ENCODE peak calls at places on chromosomes 1 and 21, in eight cellular contexts. G, S, V, E, D, F, N and K are unnamed samples.

GRCh38 chr1:183832472-183832871 is 27.6 kb downstream of the RGL1 start:
- DNase-seq in G (no peak), S (no peak), V (no peak), E (no peak), D (no peak), F (no peak), N (no peak), K (no peak)

GRCh38 chr1:8555582-8555981 is 237.7 kb downstream of the SLC45A1 start:
- DNase-seq in G (no peak), S (no peak), V (no peak), E (no peak), D (no peak), F (no peak), N (no peak), K (no peak)

GRCh38 chr1:149978547-149979023 is 31.9 kb downstream of the OTUD7B start:
- DNase-seq in G (no peak), S (no peak), V (no peak), E (peak; percentile 45), D (no peak), F (no peak), N (no peak), K (no peak)

GRCh38 chr1:152613511-152613910 is at the start of gene LCE3B:
- DNase-seq in G (no peak), S (no peak), V (no peak), E (no peak), D (no peak), F (no peak), N (no peak), K (no peak)

GRCh38 chr1:84936116-84936810 is 43.3 kb upstream of the LPAR3 start:
- DNase-seq in G (no peak), S (peak; percentile 24), V (peak; percentile 39), E (peak; percentile 41), D (no peak), F (peak; percentile 53), N (no peak), K (peak; percentile 62)

GRCh38 chr1:84862810-84863251 is 30.2 kb downstream of the LPAR3 start:
- DNase-seq in G (no peak), S (no peak), V (no peak), E (no peak), D (no peak), F (peak; percentile 56), N (no peak), K (no peak)

GRCh38 chr1:181798191-181798926 is 263.2 kb downstream of the ZNF648 start:
- DNase-seq in G (no peak), S (no peak), V (no peak), E (no peak), D (no peak), F (no peak), N (no peak), K (no peak)

GRCh38 chr1:41866285-41866684 is 52.4 kb downstream of the HIVEP3 start:
- DNase-seq in G (no peak), S (no peak), V (no peak), E (no peak), D (no peak), F (no peak), N (no peak), K (no peak)

GRCh38 chr1:15950302-15950701 is 25.6 kb downstream of the ZBTB17 start:
- DNase-seq in G (no peak), S (no peak), V (no peak), E (no peak), D (no peak), F (no peak), N (no peak), K (no peak)

GRCh38 chr1:9438431-9439073 is 100.7 kb upstream of the SLC25A33 start:
- DNase-seq in G (no peak), S (peak; percentile 92), V (peak; percentile 48), E (no peak), D (no peak), F (no peak), N (peak; percentile 94), K (peak; percentile 78)

GRCh38 chr1:26353976-26354820 is at the start of gene CRYBG2:
- DNase-seq in G (no peak), S (no peak), V (no peak), E (peak; percentile 84), D (no peak), F (no peak), N (no peak), K (no peak)

GRCh38 chr1:155174334-155175280 is 958 bp downstream of the TRIM46 start:
- DNase-seq in G (no peak), S (no peak), V (no peak), E (peak; percentile 34), D (peak; percentile 75), F (peak; percentile 71), N (peak; percentile 84), K (peak; percentile 47)

GRCh38 chr21:29164330-29164942 is 34.0 kb downstream of the MAP3K7CL start:
- DNase-seq in G (no peak), S (no peak), V (peak; percentile 60), E (no peak), D (no peak), F (no peak), N (no peak), K (peak; percentile 89)

GRCh38 chr1:219837274-219837993 is 90.9 kb downstream of the SLC30A10 start:
- DNase-seq in G (no peak), S (no peak), V (peak; percentile 20), E (peak; percentile 46), D (no peak), F (no peak), N (no peak), K (peak; percentile 70)

GRCh38 chr1:29713857-29714256 is 477.5 kb downstream of the PTPRU start:
- DNase-seq in G (no peak), S (no peak), V (no peak), E (no peak), D (no peak), F (no peak), N (no peak), K (peak; percentile 19)

GRCh38 chr21:44927587-44928461 is 7.1 kb upstream of the ITGB2 start:
- DNase-seq in G (no peak), S (no peak), V (no peak), E (peak; percentile 42), D (no peak), F (peak; percentile 93), N (no peak), K (peak; percentile 62)

GRCh38 chr1:31702836-31703404 is 897 bp downstream of the COL16A1 start:
- DNase-seq in G (no peak), S (no peak), V (no peak), E (no peak), D (no peak), F (no peak), N (no peak), K (no peak)

GRCh38 chr1:84246228-84246627 is 55.3 kb upstream of the SAMD13 start:
- DNase-seq in G (no peak), S (no peak), V (no peak), E (no peak), D (no peak), F (no peak), N (no peak), K (no peak)

GRCh38 chr1:4603317-4604110 is 50.9 kb upstream of the AJAP1 start:
- DNase-seq in G (no peak), S (no peak), V (no peak), E (no peak), D (no peak), F (no peak), N (peak; percentile 72), K (no peak)

DNA sequence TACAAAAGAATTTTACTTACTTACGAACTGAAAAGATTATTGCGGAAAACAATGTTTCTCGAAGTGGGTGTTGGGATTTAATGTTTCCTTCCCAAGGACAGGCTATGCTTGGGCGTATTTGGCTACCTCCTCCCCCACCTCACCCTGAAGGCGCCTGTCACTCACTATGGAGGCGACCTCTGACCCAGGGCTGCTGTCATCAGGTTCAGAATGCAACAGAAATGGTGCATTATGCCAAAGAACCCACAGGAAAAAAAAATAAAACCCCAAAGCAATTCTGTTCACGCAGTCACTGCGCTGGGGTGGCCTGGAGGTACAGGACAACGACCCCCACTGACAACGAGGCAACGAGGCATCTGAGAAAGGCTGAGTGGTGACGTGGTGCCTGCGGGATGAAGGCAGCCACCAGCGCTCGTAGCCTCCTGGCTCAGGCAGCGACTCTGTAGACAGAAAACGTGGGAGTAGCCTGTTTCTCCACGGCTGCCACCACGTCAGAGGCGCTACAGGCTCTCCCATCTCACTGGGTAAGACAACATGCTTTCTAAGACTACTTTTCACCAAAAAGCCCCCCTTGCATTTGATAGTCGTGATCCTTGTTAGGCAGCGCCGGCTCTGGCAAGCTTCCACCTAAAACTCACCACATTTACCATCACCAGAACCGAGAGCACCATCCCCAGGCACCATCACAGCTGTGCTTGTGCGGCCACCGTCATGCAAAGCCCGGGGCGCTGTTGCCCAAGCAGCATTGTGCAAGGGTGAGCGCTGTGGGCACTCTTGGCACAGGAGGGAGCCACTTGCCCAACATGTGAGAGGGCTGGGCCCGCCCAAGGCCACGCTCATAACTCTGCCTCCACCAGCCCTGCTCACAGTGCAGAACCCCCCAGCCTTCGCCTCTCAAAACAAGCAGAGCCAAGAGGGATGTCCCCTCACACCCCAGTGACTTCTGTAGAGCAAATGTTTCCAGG is 14.3 kb downstream of the NADK start:
- DNase-seq in G (peak; percentile 21), S (no peak), V (peak; percentile 16), E (no peak), D (no peak), F (no peak), N (peak; percentile 92), K (no peak)
- TF ChIP-seq CTCF in G (no peak), S (no peak), V (peak; percentile 13), E (no peak), D (no peak), F (no peak), N (no peak), K (no peak)

DNA sequence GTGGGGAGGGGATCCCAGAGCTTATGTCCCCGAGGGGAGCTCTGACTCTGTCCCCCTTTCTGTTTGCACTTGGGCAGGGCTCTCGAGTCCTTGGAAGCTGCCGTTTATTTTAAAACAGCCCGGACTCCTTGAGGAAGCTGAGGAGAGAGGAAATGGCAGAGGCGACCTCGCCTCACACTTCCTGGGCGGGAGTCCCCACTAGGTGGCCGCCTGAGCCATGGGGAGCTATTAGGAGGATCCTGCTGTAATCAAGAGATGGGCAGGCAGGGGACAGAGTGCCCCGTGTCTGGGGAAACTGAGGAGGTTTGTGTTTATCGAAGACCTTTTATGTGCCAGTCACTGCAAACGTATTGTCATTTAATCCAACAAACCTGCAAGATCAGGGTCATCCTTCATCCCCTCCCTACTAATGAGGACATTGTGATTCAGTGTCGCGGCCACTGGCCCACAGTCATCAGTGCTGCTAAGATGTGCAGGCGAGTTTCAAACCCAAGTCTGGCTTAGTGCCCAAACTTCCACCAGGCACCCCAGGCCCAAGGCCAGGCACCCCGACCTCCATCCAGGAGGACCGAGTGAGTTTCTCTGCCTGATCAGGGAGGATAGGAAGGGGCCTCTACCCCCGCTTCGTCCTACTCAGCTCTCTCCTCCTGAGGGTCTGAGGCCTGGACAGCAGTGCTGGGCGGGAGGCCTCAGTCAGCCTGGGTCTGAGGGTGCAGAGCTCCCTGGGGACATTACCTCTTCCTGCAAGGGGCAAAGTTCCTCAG is 316.9 kb upstream of the VAMP3 start:
- DNase-seq in G (no peak), S (no peak), V (no peak), E (peak; percentile 28), D (peak; percentile 71), F (no peak), N (no peak), K (no peak)
- TF ChIP-seq CTCF in G (peak; percentile 6), S (peak; percentile 8), V (peak; percentile 58), E (peak; percentile 36), D (peak; percentile 40), F (no peak), N (no peak), K (peak; percentile 58)

GRCh38 chr1:161763522-161764098 is 2.5 kb upstream of the ATF6 start:
- DNase-seq in G (no peak), S (no peak), V (no peak), E (peak; percentile 36), D (no peak), F (peak; percentile 60), N (no peak), K (peak; percentile 14)
- TF ChIP-seq CTCF in G (peak; percentile 22), S (no peak), V (peak; percentile 58), E (peak; percentile 52), D (peak; percentile 28), F (peak; percentile 75), N (no peak), K (peak; percentile 55)

GRCh38 chr1:100366209-100366525 is 13.9 kb downstream of the CDC14A start:
- DNase-seq in G (no peak), S (no peak), V (no peak), E (no peak), D (no peak), F (no peak), N (no peak), K (no peak)
- TF ChIP-seq CTCF in G (no peak), S (no peak), V (no peak), E (no peak), D (no peak), F (no peak), N (no peak), K (no peak)